ENCODE peak calls at places on chromosomes 2 and 18, in nine cellular contexts. A, P, W, R, Y, M, T, I and U are unnamed samples.
A peak's percentile ranks its signal among the peaks of the same experiment; 100 is the strongest.

GRCh38 chr2:128901572-128902391 is 583.1 kb upstream of the HS6ST1 start:
- DNase-seq in I (no peak), W (no peak), T (no peak), P (no peak), Y (no peak), M (no peak), R (no peak), A (no peak), U (no peak)

GRCh38 chr18:32598144-32598543 is 127.5 kb upstream of the GAREM1 start:
- DNase-seq in I (no peak), T (no peak), W (no peak), P (no peak), A (no peak), R (no peak), Y (no peak), M (no peak), U (no peak)

GRCh38 chr18:32919799-32920198 is 147.0 kb upstream of the KLHL14 start:
- DNase-seq in R (no peak), A (peak; percentile 11), M (no peak), W (peak; percentile 6), P (no peak), T (no peak), Y (peak; percentile 33), I (no peak), U (peak; percentile 39)

GRCh38 chr18:25446972-25447371 is 95.0 kb upstream of the ZNF521 start:
- DNase-seq in A (no peak), R (no peak), T (no peak), P (no peak), M (no peak), I (no peak), Y (no peak), W (no peak), U (no peak)

GRCh38 chr2:215982465-215982875 is 30.9 kb downstream of the MREG start:
- DNase-seq in A (no peak), W (no peak), R (no peak), P (no peak), Y (peak; percentile 78), T (no peak), M (peak; percentile 72), I (peak; percentile 43), U (no peak)

GRCh38 chr18:77203851-77204250 is 45.8 kb upstream of the GALR1 start:
- DNase-seq in W (no peak), P (no peak), A (no peak), Y (no peak), R (no peak), I (no peak), M (no peak), T (no peak), U (no peak)

GRCh38 chr2:96856776-96857673 is 791 bp downstream of the ANKRD39 start:
- DNase-seq in M (no peak), R (no peak), P (peak; percentile 52), A (no peak), T (peak; percentile 28), W (no peak), Y (no peak), I (peak; percentile 45), U (no peak)

GRCh38 chr2:174312581-174313234 is 22.0 kb upstream of the SP9 start:
- DNase-seq in T (no peak), Y (no peak), A (no peak), I (no peak), W (no peak), P (no peak), M (no peak), R (no peak), U (no peak)

GRCh38 chr2:207166349-207167128 is 791 bp upstream of the KLF7 start:
- DNase-seq in I (peak; percentile 71), Y (peak; percentile 87), W (no peak), M (peak; percentile 78), A (peak; percentile 70), T (peak; percentile 57), R (no peak), P (peak; percentile 85), U (no peak)